ENCODE peak calls at places on chromosomes 6 and 20, in nine cellular contexts. One of them, this sample, is unnamed.
A peak's percentile ranks its signal among the peaks of the same experiment; 100 is the strongest.

GRCh38 chr6:34595332-34596090 is 39.4 kb upstream of the SPDEF start:
- DNase-seq in tibial artery: no peak
- DNase-seq in stomach: no peak
- DNase-seq in astrocyte: peak; percentile 39
- DNase-seq in heart right ventricle: no peak
- DNase-seq in IMR-90: peak; percentile 52
- DNase-seq in ovary: no peak
- DNase-seq in BE2C: no peak
- DNase-seq in CD8-positive, alpha-beta T cell: no peak
- DNase-seq in this sample: no peak

GRCh38 chr6:121885399-121886152 is 450.1 kb downstream of the GJA1 start:
- DNase-seq in tibial artery: no peak
- DNase-seq in stomach: no peak
- DNase-seq in astrocyte: no peak
- DNase-seq in heart right ventricle: no peak
- DNase-seq in IMR-90: peak; percentile 85
- DNase-seq in ovary: no peak
- DNase-seq in BE2C: no peak
- DNase-seq in CD8-positive, alpha-beta T cell: no peak
- DNase-seq in this sample: no peak

GRCh38 chr6:94130458-94130857 is 711.1 kb upstream of the EPHA7 start:
- DNase-seq in tibial artery: no peak
- DNase-seq in stomach: no peak
- DNase-seq in astrocyte: no peak
- DNase-seq in heart right ventricle: no peak
- DNase-seq in IMR-90: no peak
- DNase-seq in ovary: no peak
- DNase-seq in BE2C: no peak
- DNase-seq in CD8-positive, alpha-beta T cell: no peak
- DNase-seq in this sample: no peak

GRCh38 chr6:41531591-41532582 is 14.3 kb upstream of the FOXP4 start:
- DNase-seq in tibial artery: no peak
- DNase-seq in stomach: no peak
- DNase-seq in astrocyte: peak; percentile 42
- DNase-seq in heart right ventricle: no peak
- DNase-seq in IMR-90: peak; percentile 67
- DNase-seq in ovary: no peak
- DNase-seq in BE2C: peak; percentile 66
- DNase-seq in CD8-positive, alpha-beta T cell: no peak
- DNase-seq in this sample: no peak

GRCh38 chr20:51043811-51044210 is 20.9 kb upstream of the KCNG1 start:
- DNase-seq in tibial artery: no peak
- DNase-seq in stomach: no peak
- DNase-seq in astrocyte: peak; percentile 68
- DNase-seq in heart right ventricle: no peak
- DNase-seq in IMR-90: peak; percentile 84
- DNase-seq in ovary: no peak
- DNase-seq in BE2C: no peak
- DNase-seq in CD8-positive, alpha-beta T cell: no peak
- DNase-seq in this sample: no peak

GRCh38 chr6:130529569-130530149 is 163.8 kb downstream of the TMEM200A start:
- DNase-seq in tibial artery: no peak
- DNase-seq in stomach: no peak
- DNase-seq in astrocyte: no peak
- DNase-seq in heart right ventricle: no peak
- DNase-seq in IMR-90: no peak
- DNase-seq in ovary: no peak
- DNase-seq in BE2C: no peak
- DNase-seq in CD8-positive, alpha-beta T cell: no peak
- DNase-seq in this sample: no peak

GRCh38 chr6:129671442-129672344 is 38.3 kb downstream of the ARHGAP18 start:
- DNase-seq in tibial artery: no peak
- DNase-seq in stomach: no peak
- DNase-seq in astrocyte: no peak
- DNase-seq in heart right ventricle: no peak
- DNase-seq in IMR-90: no peak
- DNase-seq in ovary: no peak
- DNase-seq in BE2C: no peak
- DNase-seq in CD8-positive, alpha-beta T cell: no peak
- DNase-seq in this sample: no peak

GRCh38 chr20:25299801-25300200 is 51.9 kb downstream of the PYGB start:
- DNase-seq in tibial artery: no peak
- DNase-seq in stomach: no peak
- DNase-seq in astrocyte: peak; percentile 47
- DNase-seq in heart right ventricle: no peak
- DNase-seq in IMR-90: peak; percentile 33
- DNase-seq in ovary: no peak
- DNase-seq in BE2C: no peak
- DNase-seq in CD8-positive, alpha-beta T cell: no peak
- DNase-seq in this sample: no peak

GRCh38 chr6:155397172-155397705 is 58.4 kb downstream of the NOX3 start:
- DNase-seq in tibial artery: no peak
- DNase-seq in stomach: no peak
- DNase-seq in astrocyte: no peak
- DNase-seq in heart right ventricle: no peak
- DNase-seq in IMR-90: no peak
- DNase-seq in ovary: no peak
- DNase-seq in BE2C: peak; percentile 26
- DNase-seq in CD8-positive, alpha-beta T cell: no peak
- DNase-seq in this sample: no peak

GRCh38 chr6:38771111-38771694 is 56.1 kb downstream of the DNAH8 start:
- DNase-seq in tibial artery: no peak
- DNase-seq in stomach: no peak
- DNase-seq in astrocyte: no peak
- DNase-seq in heart right ventricle: no peak
- DNase-seq in IMR-90: no peak
- DNase-seq in ovary: no peak
- DNase-seq in BE2C: no peak
- DNase-seq in CD8-positive, alpha-beta T cell: no peak
- DNase-seq in this sample: no peak

GRCh38 chr20:57555457-57556184 is 5.3 kb upstream of the PCK1 start:
- DNase-seq in tibial artery: no peak
- DNase-seq in stomach: no peak
- DNase-seq in astrocyte: no peak
- DNase-seq in heart right ventricle: no peak
- DNase-seq in IMR-90: no peak
- DNase-seq in ovary: no peak
- DNase-seq in BE2C: no peak
- DNase-seq in CD8-positive, alpha-beta T cell: no peak
- DNase-seq in this sample: no peak

GRCh38 chr6:26175428-26176181 is 88.4 kb downstream of the HFE start:
- DNase-seq in tibial artery: no peak
- DNase-seq in stomach: no peak
- DNase-seq in astrocyte: no peak
- DNase-seq in heart right ventricle: peak; percentile 48
- DNase-seq in IMR-90: peak; percentile 75
- DNase-seq in ovary: no peak
- DNase-seq in BE2C: peak; percentile 43
- DNase-seq in CD8-positive, alpha-beta T cell: no peak
- DNase-seq in this sample: no peak

GRCh38 chr6:90434096-90434495 is 137.5 kb upstream of the BACH2 start:
- DNase-seq in tibial artery: no peak
- DNase-seq in stomach: no peak
- DNase-seq in astrocyte: no peak
- DNase-seq in heart right ventricle: no peak
- DNase-seq in IMR-90: no peak
- DNase-seq in ovary: no peak
- DNase-seq in BE2C: no peak
- DNase-seq in CD8-positive, alpha-beta T cell: no peak
- DNase-seq in this sample: no peak

GRCh38 chr6:38387994-38388393 is 251.7 kb downstream of the BTBD9 start:
- DNase-seq in tibial artery: no peak
- DNase-seq in stomach: no peak
- DNase-seq in astrocyte: peak; percentile 51
- DNase-seq in heart right ventricle: no peak
- DNase-seq in IMR-90: peak; percentile 63
- DNase-seq in ovary: no peak
- DNase-seq in BE2C: no peak
- DNase-seq in CD8-positive, alpha-beta T cell: no peak
- DNase-seq in this sample: no peak

GRCh38 chr20:36285746-36286447 is 20.2 kb upstream of the DLGAP4 start:
- DNase-seq in tibial artery: no peak
- DNase-seq in stomach: no peak
- DNase-seq in astrocyte: no peak
- DNase-seq in heart right ventricle: no peak
- DNase-seq in IMR-90: no peak
- DNase-seq in ovary: no peak
- DNase-seq in BE2C: no peak
- DNase-seq in CD8-positive, alpha-beta T cell: no peak
- DNase-seq in this sample: no peak

GRCh38 chr6:68343901-68344300 is 291.2 kb upstream of the ADGRB3 start:
- DNase-seq in tibial artery: no peak
- DNase-seq in stomach: no peak
- DNase-seq in astrocyte: peak; percentile 16
- DNase-seq in heart right ventricle: no peak
- DNase-seq in IMR-90: peak; percentile 0
- DNase-seq in ovary: no peak
- DNase-seq in BE2C: peak; percentile 75
- DNase-seq in CD8-positive, alpha-beta T cell: no peak
- DNase-seq in this sample: no peak

GRCh38 chr6:2802521-2803060 is 37.4 kb downstream of the WRNIP1 start:
- DNase-seq in tibial artery: no peak
- DNase-seq in stomach: no peak
- DNase-seq in astrocyte: no peak
- DNase-seq in heart right ventricle: no peak
- DNase-seq in IMR-90: no peak
- DNase-seq in ovary: no peak
- DNase-seq in BE2C: no peak
- DNase-seq in CD8-positive, alpha-beta T cell: no peak
- DNase-seq in this sample: no peak

GRCh38 chr6:40472354-40472753 is 114.8 kb downstream of the LRFN2 start:
- DNase-seq in tibial artery: no peak
- DNase-seq in stomach: no peak
- DNase-seq in astrocyte: no peak
- DNase-seq in heart right ventricle: no peak
- DNase-seq in IMR-90: no peak
- DNase-seq in ovary: no peak
- DNase-seq in BE2C: no peak
- DNase-seq in CD8-positive, alpha-beta T cell: no peak
- DNase-seq in this sample: no peak

GRCh38 chr20:23050847-23051627 is 1.6 kb upstream of the THBD start:
- DNase-seq in tibial artery: peak; percentile 87
- DNase-seq in stomach: peak; percentile 78
- DNase-seq in astrocyte: peak; percentile 48
- DNase-seq in heart right ventricle: peak; percentile 90
- DNase-seq in IMR-90: peak; percentile 52
- DNase-seq in ovary: peak; percentile 74
- DNase-seq in BE2C: no peak
- DNase-seq in CD8-positive, alpha-beta T cell: no peak
- DNase-seq in this sample: peak; percentile 87

GRCh38 chr6:92945799-92946198 is 473.6 kb downstream of the EPHA7 start:
- DNase-seq in tibial artery: no peak
- DNase-seq in stomach: no peak
- DNase-seq in astrocyte: peak; percentile 17
- DNase-seq in heart right ventricle: no peak
- DNase-seq in IMR-90: no peak
- DNase-seq in ovary: no peak
- DNase-seq in BE2C: no peak
- DNase-seq in CD8-positive, alpha-beta T cell: no peak
- DNase-seq in this sample: no peak

DNA sequence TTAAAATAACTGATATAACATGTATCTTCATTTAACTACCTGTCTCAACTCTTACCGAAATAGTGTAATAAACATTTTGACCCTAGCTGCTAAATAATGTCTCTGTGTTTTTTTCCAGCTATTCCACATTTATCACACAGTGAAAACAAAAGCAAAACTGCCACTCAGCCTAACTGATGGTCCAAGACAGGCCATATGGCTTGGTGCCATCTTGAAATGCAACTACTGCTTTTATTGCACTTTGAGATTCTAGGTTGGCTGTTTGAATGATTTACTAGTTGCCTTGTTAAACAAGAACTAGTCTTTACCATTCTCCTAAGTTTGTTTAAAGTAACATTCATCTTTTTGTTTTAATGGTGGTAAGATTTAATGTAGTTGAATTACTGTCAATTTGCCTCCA is 739.8 kb downstream of the TFAP2A start:
- DNase-seq in tibial artery: no peak
- DNase-seq in stomach: no peak
- DNase-seq in astrocyte: no peak
- DNase-seq in heart right ventricle: no peak
- DNase-seq in IMR-90: no peak
- DNase-seq in ovary: no peak
- DNase-seq in BE2C: no peak
- DNase-seq in CD8-positive, alpha-beta T cell: no peak
- DNase-seq in this sample: no peak
- H3K9me3 ChIP-seq in tibial artery: no peaks in the 10 kb centered on the region
- H3K9me3 ChIP-seq in stomach: no peaks in the 10 kb centered on the region
- H3K9me3 ChIP-seq in astrocyte: no peaks in the 10 kb centered on the region
- H3K9me3 ChIP-seq in heart right ventricle: peaks cover 17% of the 10 kb centered on the region
- H3K9me3 ChIP-seq in IMR-90: no peaks in the 10 kb centered on the region
- H3K9me3 ChIP-seq in ovary: no peaks in the 10 kb centered on the region
- H3K9me3 ChIP-seq in BE2C: no peaks in the 10 kb centered on the region
- H3K9me3 ChIP-seq in CD8-positive, alpha-beta T cell: no peaks in the 10 kb centered on the region
- H3K9me3 ChIP-seq in this sample: peaks cover 2% of the 10 kb centered on the region

DNA sequence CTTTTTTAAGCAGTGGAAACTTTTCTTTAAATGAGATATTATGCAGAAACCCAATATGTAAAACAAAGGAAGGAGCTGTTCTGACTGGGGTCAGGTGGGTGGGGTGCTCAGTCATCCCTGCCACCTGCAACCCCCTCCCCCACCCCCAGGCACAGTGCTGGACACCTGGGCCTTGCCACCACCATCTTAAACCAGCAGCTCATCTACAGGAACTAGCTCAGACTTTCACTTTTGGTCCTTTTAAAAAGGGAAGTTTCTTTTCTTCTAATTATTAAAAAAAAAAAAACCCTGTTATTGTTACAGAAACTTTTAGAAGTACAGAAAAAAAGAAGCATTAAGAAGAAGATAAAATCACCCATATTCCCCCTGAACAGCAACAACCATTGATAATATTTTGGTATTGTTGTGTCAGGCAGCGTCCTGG is 37.1 kb downstream of the PPP1R16B start:
- DNase-seq in tibial artery: no peak
- DNase-seq in stomach: peak; percentile 35
- DNase-seq in astrocyte: no peak
- DNase-seq in heart right ventricle: no peak
- DNase-seq in IMR-90: no peak
- DNase-seq in ovary: no peak
- DNase-seq in BE2C: no peak
- DNase-seq in CD8-positive, alpha-beta T cell: no peak
- DNase-seq in this sample: no peak
- H3K4me3 ChIP-seq in tibial artery: no peak overlapping the region
- H3K4me3 ChIP-seq in stomach: no peak overlapping the region
- H3K4me3 ChIP-seq in astrocyte: no peak overlapping the region
- H3K4me3 ChIP-seq in heart right ventricle: no peak overlapping the region
- H3K4me3 ChIP-seq in IMR-90: no peak overlapping the region
- H3K4me3 ChIP-seq in ovary: no peak overlapping the region
- H3K4me3 ChIP-seq in BE2C: no peak overlapping the region
- H3K4me3 ChIP-seq in CD8-positive, alpha-beta T cell: no peak overlapping the region
- H3K4me3 ChIP-seq in this sample: no peak overlapping the region

GRCh38 chr6:148528292-148528691 is 185.7 kb downstream of the SASH1 start:
- DNase-seq in tibial artery: no peak
- DNase-seq in stomach: no peak
- DNase-seq in astrocyte: no peak
- DNase-seq in heart right ventricle: no peak
- DNase-seq in IMR-90: peak; percentile 44
- DNase-seq in ovary: no peak
- DNase-seq in BE2C: no peak
- DNase-seq in CD8-positive, alpha-beta T cell: no peak
- DNase-seq in this sample: no peak
- TF ChIP-seq CTCF in tibial artery: peak; percentile 18
- TF ChIP-seq CTCF in stomach: no peak
- TF ChIP-seq CTCF in astrocyte: peak; percentile 16
- TF ChIP-seq CTCF in heart right ventricle: no peak
- TF ChIP-seq CTCF in IMR-90: peak; percentile 45
- TF ChIP-seq CTCF in ovary: no peak
- TF ChIP-seq CTCF in BE2C: peak; percentile 17
- TF ChIP-seq CTCF in CD8-positive, alpha-beta T cell: no peak
- TF ChIP-seq CTCF in this sample: no peak

GRCh38 chr6:88031550-88031949 is 16.1 kb upstream of the SPACA1 start:
- DNase-seq in tibial artery: no peak
- DNase-seq in stomach: no peak
- DNase-seq in astrocyte: no peak
- DNase-seq in heart right ventricle: no peak
- DNase-seq in IMR-90: no peak
- DNase-seq in ovary: no peak
- DNase-seq in BE2C: no peak
- DNase-seq in CD8-positive, alpha-beta T cell: no peak
- DNase-seq in this sample: no peak
- H3K9me3 ChIP-seq in tibial artery: peaks cover 24% of the 10 kb centered on the region
- H3K9me3 ChIP-seq in stomach: peaks cover 42% of the 10 kb centered on the region
- H3K9me3 ChIP-seq in astrocyte: peaks cover 2% of the 10 kb centered on the region
- H3K9me3 ChIP-seq in heart right ventricle: peaks cover 58% of the 10 kb centered on the region
- H3K9me3 ChIP-seq in IMR-90: peaks cover 3% of the 10 kb centered on the region
- H3K9me3 ChIP-seq in ovary: peaks cover 4% of the 10 kb centered on the region
- H3K9me3 ChIP-seq in BE2C: no peaks in the 10 kb centered on the region
- H3K9me3 ChIP-seq in CD8-positive, alpha-beta T cell: peaks cover 17% of the 10 kb centered on the region
- H3K9me3 ChIP-seq in this sample: peaks cover 18% of the 10 kb centered on the region